ENCODE peak calls at places on chromosomes 13 and 19, in five cellular contexts. F is A549, U is transverse colon, O is ovary, A is K562. T is an unnamed sample.

GRCh38 chr13:75908137-75908536 is 272.0 kb downstream of the LMO7 start:
- DNase-seq in A (no peak), F (no peak), U (no peak), O (no peak), T (no peak)

GRCh38 chr19:46766569-46767317 is 20.5 kb upstream of the STRN4 start:
- DNase-seq in F (peak), A (peak), O (no peak), U (peak), T (peak)

GRCh38 chr19:46367434-46367833 is 20.5 kb downstream of the PPP5C start:
- DNase-seq in F (no peak), U (no peak), O (no peak), A (no peak), T (no peak)

GRCh38 chr13:109592776-109593175 is 193.6 kb downstream of the IRS2 start:
- DNase-seq in U (no peak), F (no peak), O (no peak), A (no peak), T (no peak)

GRCh38 chr13:26881154-26881553 is 120.6 kb upstream of the GPR12 start:
- DNase-seq in U (no peak), F (no peak), A (no peak), O (no peak), T (no peak)

GRCh38 chr19:5903054-5903501 is 512 bp downstream of the NDUFA11 start:
- DNase-seq in A (peak), U (no peak), F (no peak), O (no peak), T (no peak)

GRCh38 chr19:57583104-57583520 is 833 bp upstream of the ZIK1 start:
- DNase-seq in O (no peak), U (no peak), F (no peak), A (no peak), T (no peak)

GRCh38 chr13:60407095-60407494 is 10.1 kb downstream of the TDRD3 start:
- DNase-seq in A (no peak), O (no peak), U (no peak), F (no peak), T (no peak)

GRCh38 chr13:109204252-109204651 is 574.8 kb downstream of the MYO16 start:
- DNase-seq in O (no peak), F (no peak), U (no peak), A (no peak), T (no peak)

GRCh38 chr19:32351807-32352630 is 6.6 kb downstream of the ZNF507 start:
- DNase-seq in F (no peak), O (no peak), A (no peak), U (no peak), T (no peak)

GRCh38 chr19:35755550-35756371 is 1.1 kb downstream of the HSPB6 start:
- DNase-seq in A (no peak), F (no peak), O (peak), U (peak), T (peak)

GRCh38 chr13:110015253-110015652 is 228.9 kb upstream of the IRS2 start:
- DNase-seq in A (no peak), O (no peak), U (no peak), F (peak), T (no peak)

GRCh38 chr19:28468701-28469459 is 744.1 kb downstream of the UQCRFS1 start:
- DNase-seq in A (no peak), F (no peak), U (peak), O (no peak), T (peak)

GRCh38 chr13:29859971-29860370 is 9.6 kb upstream of the UBL3 start:
- DNase-seq in U (no peak), O (no peak), F (no peak), A (no peak), T (no peak)

GRCh38 chr19:18603255-18603957 is 3.2 kb downstream of the CRLF1 start:
- DNase-seq in A (peak), U (no peak), F (peak), O (no peak), T (no peak)
- TF ChIP-seq CTCF in A (peak), U (no peak), F (peak), O (no peak), T (peak)

GRCh38 chr19:9073806-9074205 is 13.1 kb upstream of the OR1M1 start:
- DNase-seq in U (no peak), O (no peak), F (no peak), A (no peak), T (no peak)
- TF ChIP-seq EP300 in U (no peak), O (no peak), F (no peak), A (no peak), T (no peak)

GRCh38 chr19:9535934-9536333 is 2.5 kb downstream of the ZNF426 start:
- DNase-seq in O (no peak), F (no peak), U (no peak), A (no peak), T (no peak)

DNA sequence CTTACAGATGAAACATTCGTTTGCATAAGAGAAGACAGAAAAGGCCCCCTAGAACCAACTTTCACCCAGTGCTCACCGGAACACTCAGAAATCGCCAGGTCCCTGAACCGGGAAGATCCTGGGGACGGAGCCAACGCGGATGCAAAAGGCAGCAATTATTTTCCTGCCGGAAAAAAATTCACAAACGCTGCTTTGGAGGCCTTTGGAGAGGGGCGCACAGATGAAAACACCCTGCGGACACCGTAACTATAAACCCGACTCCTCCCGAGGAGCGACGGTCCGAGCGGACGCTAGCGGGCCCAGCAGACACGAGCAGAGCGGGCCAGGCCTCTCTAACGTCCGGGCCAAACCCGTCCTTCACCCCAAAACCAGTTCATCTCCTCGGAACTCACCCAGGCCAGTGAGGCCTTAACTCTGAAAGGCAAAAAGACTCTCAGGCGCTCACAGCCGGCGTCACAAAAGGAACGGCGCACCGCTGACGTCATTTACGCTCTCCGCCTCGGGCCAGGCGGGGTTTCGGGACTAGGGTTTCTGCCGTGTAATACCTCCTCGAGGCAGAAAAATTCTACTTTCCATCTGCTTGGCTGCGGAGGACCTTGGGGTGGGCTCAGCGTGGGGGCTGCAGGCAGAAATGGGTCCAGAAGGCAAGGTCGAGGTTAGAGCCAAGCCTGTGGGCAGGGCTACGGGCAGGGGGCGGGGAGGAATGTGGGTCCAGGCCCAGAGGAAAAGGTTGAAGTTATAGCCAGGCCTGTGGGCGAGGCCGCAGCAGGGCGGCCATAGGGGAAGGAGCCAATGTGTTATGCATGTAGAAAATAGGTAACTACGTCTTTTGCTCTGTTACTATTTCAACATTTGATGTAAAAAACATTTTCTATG is at the start of gene ZNF426:
- DNase-seq in O (peak), U (peak), A (peak), F (peak), T (peak)
- TF ChIP-seq POLR2A in O (no peak), U (peak), A (peak), F (no peak), T (no peak)

GRCh38 chr13:72651196-72651595 is 76.2 kb downstream of the MZT1 start:
- DNase-seq in F (no peak), O (no peak), U (no peak), A (no peak), T (no peak)
- TF ChIP-seq CTCF in F (no peak), O (no peak), U (peak), A (no peak), T (no peak)

DNA sequence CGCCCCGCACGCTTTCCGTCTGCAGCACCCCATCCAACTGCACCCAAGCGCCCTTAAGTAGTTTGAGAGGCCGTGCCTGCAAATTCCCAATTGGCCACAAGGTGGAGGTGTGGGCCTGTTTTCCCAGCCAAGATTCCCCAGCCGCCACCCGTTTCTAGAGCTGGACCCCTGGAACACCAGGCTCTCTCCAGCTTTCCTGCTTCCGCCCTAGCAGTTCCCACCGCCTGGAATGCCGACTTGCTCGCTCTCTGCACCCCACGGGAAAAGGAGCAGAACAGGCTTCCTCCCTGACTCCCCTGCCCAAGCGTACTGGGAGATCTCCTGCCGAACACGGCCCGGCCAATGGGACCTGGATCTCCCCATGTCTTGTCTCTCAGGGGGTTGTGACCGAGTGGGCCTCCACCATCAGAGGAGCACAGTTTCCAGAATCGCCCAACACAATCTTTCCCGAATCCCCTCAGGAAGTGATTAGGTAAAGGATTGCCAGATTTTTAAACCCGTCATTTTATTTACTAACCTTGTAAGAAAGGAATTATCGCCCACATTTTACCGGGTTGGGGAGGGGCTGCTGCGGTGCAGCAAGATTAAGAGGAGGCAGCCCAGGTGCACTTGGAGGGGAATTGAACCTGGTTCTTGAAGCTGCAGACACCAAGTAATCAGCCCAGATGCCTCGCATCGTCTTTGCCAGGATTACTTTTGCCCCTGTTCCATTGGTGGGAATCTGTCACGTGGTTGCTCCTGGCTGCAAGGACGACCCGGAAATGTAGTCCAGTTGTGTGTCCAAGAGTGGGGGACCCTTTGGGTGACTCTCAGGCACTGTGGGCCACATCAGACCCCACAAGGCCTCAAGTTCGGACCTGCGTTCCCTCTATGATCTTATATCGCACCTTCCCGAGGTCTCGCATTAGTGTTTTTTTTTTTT is 3.5 kb upstream of the NAPSA start:
- DNase-seq in F (peak), O (peak), U (peak), A (peak), T (peak)
- TF ChIP-seq EP300 in F (no peak), O (no peak), U (no peak), A (no peak), T (no peak)

DNA sequence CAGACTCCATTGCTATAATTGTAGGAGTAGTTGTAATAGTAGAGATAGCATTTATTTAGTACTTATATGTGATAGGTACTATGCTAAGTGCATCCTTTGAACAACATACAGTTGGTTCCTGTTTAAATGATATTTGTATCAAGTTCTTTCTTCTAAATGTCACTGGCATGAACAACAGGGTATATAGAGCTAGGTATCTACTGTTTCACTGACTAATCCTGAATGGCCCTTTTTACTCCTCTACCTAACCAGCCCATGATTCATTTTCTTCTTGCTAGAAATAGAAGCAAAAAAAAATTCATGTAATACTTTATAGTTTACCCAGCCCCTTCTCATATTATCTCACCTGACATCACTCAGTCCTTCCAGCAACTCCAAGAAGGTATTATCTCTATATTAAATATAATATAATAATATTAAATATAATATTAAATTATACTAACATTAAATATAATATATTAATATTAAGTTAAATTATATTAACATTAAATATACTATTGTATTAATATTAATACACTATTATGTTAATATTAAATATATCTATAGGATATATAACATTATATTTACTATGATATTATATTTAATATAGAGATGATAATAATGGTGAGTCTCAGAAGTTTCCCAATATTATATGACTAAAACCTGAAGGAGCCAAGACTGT is 74.2 kb downstream of the FRY start:
- DNase-seq in A (no peak), F (no peak), O (no peak), U (no peak), T (no peak)
- TF ChIP-seq POLR2A in A (no peak), F (no peak), O (no peak), U (no peak), T (no peak)

GRCh38 chr13:112207124-112207523 is 140.2 kb downstream of the SOX1 start:
- DNase-seq in F (no peak), A (no peak), U (no peak), O (no peak), T (no peak)
- TF ChIP-seq CTCF in F (no peak), A (no peak), U (no peak), O (no peak), T (no peak)

GRCh38 chr13:46059405-46059804 is 6.9 kb upstream of the ZC3H13 start:
- DNase-seq in F (no peak), O (no peak), A (no peak), U (no peak), T (no peak)

GRCh38 chr13:46058268-46058667 is 5.7 kb upstream of the ZC3H13 start:
- DNase-seq in U (no peak), A (no peak), F (no peak), O (no peak), T (no peak)

GRCh38 chr13:46062190-46062589 is 9.6 kb upstream of the ZC3H13 start:
- DNase-seq in U (no peak), O (no peak), F (peak), A (no peak), T (no peak)

GRCh38 chr13:46053162-46054012 is 841 bp upstream of the ZC3H13 start:
- DNase-seq in F (no peak), O (no peak), U (no peak), A (no peak), T (no peak)

DNA sequence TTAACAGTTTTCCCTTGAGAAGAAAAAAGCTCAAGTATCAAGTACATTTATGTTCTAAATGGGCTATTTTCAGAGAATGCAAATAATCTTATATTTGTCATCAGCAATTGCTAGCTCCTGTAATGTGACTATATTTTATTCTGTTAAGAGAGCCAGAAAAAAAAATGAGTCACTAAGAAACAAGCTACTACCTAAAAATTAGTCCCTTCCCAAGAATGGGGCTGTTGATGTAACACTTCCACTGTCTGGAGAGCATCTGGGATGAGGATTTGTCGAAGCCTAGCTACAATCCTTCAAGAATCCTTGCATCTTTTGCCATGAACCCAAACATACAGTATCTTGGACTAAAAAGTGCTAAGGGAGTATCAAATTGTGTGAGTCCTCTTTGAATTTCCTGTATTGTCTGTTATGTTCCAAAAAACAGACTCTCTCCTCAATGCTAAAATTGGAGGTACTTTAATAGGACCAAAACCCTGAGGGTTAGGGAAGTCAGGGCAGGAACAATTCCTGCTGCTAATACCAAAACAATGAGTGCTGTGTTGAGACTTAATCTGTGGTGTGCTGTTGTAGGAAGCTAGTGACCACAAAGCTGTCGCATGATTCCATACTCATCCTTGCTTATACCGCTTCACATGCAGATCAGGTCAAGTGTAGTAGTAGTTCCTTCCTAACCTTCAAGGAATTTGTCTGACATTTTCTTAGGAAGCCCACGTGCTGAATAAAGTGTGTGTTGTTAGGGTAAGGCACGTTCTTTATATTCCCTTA is 4.9 kb upstream of the ZC3H13 start:
- DNase-seq in U (no peak), A (no peak), O (no peak), F (no peak), T (no peak)
- TF ChIP-seq EP300 in U (no peak), A (no peak), O (no peak), F (no peak), T (no peak)

GRCh38 chr19:19385900-19386339 is 19.6 kb upstream of the GATAD2A start:
- DNase-seq in U (no peak), A (no peak), O (peak), F (no peak), T (peak)
- TF ChIP-seq POLR2A in U (no peak), A (peak), O (no peak), F (peak), T (peak)

DNA sequence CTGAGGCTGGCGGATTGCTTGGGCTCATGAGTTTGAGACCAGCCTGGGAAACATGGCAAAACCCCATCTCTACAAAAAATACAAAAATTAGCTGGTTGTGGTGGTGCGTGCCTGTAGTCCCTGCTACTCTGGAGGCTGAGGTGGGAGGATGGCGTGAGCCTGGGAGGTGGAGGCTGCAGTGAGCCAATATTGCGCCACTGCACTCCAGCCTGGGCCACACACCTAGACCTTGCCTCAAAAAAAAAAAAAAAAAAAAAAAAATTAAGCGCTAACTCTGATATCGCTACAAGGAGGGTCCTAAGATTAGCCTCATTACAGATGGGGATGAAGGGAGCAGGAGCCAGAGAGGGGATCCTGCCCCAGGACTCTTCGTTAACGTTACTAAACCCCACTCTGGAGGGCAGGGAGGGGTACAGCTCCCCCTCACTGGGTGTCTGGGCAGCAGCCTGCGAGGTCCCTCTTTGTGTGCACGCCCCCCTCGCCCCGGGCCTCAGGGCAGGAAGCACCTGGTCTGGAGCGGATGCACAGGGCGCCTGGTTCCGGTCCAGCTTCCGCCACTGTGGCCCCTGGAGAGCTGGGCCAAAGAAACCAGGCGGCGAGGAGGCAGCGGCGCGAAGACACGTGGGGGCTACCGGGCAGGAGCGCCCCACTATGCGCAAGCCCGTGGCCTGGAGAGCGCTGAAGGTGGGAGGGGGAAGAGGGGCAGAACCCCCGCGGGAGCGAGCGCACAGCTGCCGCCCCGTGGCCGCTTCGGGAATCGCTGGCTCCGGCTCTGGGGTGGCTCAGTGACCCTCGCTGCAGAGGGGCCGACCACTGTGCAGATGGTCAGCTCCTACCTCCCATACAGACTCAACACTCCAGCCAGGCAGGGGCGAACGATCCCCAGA is 1.5 kb upstream of the LYL1 start:
- DNase-seq in O (peak), U (peak), A (peak), F (no peak), T (peak)
- TF ChIP-seq CTCF in O (peak), U (peak), A (peak), F (peak), T (peak)

T was measured in upper lobe of left lung.